ENCODE peak calls at places on chromosomes 1 and 21, in six cellular contexts. C is HCT116, Q is HepG2, Y is H1, Z is K562, F is GM12878. X is an unnamed sample.

GRCh38 chr1:48036693-48037386 is 39.7 kb upstream of the TRABD2B start:
- DNase-seq in C (no peak), Q (no peak), Y (no peak), Z (no peak), F (no peak), X (no peak)

GRCh38 chr1:207903767-207904166 is 7.2 kb downstream of the CD34 start:
- DNase-seq in C (no peak), Q (no peak), Y (no peak), Z (no peak), F (no peak), X (no peak)

GRCh38 chr1:234963180-234963903 is 165.3 kb downstream of the TOMM20 start:
- DNase-seq in C (no peak), Q (peak), Y (no peak), Z (peak), F (peak), X (no peak)

GRCh38 chr1:194174528-194174927 is 988.1 kb upstream of the B3GALT2 start:
- DNase-seq in C (no peak), Q (no peak), Y (no peak), Z (no peak), F (no peak), X (peak)

GRCh38 chr1:159071970-159072582 is 4.5 kb downstream of the AIM2 start:
- DNase-seq in C (peak), Q (peak), Y (no peak), Z (peak), F (no peak), X (peak)

GRCh38 chr1:149997585-149998262 is 12.8 kb downstream of the OTUD7B start:
- DNase-seq in C (no peak), Q (no peak), Y (no peak), Z (no peak), F (peak), X (no peak)

GRCh38 chr1:108038837-108039236 is 73.9 kb upstream of the VAV3 start:
- DNase-seq in C (no peak), Q (no peak), Y (no peak), Z (no peak), F (no peak), X (no peak)

GRCh38 chr1:208381481-208381880 is 137.3 kb upstream of the PLXNA2 start:
- DNase-seq in C (no peak), Q (no peak), Y (no peak), Z (no peak), F (no peak), X (no peak)

GRCh38 chr1:201397675-201398074 is 1.4 kb downstream of the LAD1 start:
- DNase-seq in C (no peak), Q (peak), Y (no peak), Z (no peak), F (no peak), X (no peak)

GRCh38 chr1:226872455-226872854 is 2.0 kb downstream of the PSEN2 start:
- DNase-seq in C (no peak), Q (peak), Y (no peak), Z (no peak), F (no peak), X (no peak)

GRCh38 chr1:98906761-98907301 is 97.8 kb downstream of the PLPPR5 start:
- DNase-seq in C (no peak), Q (no peak), Y (no peak), Z (no peak), F (no peak), X (no peak)

GRCh38 chr1:39272027-39272790 is 67.7 kb downstream of the MACF1 start:
- DNase-seq in C (no peak), Q (peak), Y (no peak), Z (peak), F (peak), X (no peak)

GRCh38 chr1:199855580-199855979 is 171.9 kb upstream of the NR5A2 start:
- DNase-seq in C (peak), Q (no peak), Y (no peak), Z (no peak), F (no peak), X (no peak)

GRCh38 chr1:119160851-119161250 is 20.4 kb upstream of the WARS2 start:
- DNase-seq in C (no peak), Q (no peak), Y (no peak), Z (peak), F (no peak), X (no peak)

GRCh38 chr1:21663251-21663950 is 5.8 kb downstream of the RAP1GAP start:
- DNase-seq in C (no peak), Q (no peak), Y (no peak), Z (no peak), F (no peak), X (no peak)

GRCh38 chr1:247173431-247173830 is 1.6 kb upstream of the ZNF124 start:
- DNase-seq in C (no peak), Q (no peak), Y (no peak), Z (no peak), F (no peak), X (no peak)

DNA sequence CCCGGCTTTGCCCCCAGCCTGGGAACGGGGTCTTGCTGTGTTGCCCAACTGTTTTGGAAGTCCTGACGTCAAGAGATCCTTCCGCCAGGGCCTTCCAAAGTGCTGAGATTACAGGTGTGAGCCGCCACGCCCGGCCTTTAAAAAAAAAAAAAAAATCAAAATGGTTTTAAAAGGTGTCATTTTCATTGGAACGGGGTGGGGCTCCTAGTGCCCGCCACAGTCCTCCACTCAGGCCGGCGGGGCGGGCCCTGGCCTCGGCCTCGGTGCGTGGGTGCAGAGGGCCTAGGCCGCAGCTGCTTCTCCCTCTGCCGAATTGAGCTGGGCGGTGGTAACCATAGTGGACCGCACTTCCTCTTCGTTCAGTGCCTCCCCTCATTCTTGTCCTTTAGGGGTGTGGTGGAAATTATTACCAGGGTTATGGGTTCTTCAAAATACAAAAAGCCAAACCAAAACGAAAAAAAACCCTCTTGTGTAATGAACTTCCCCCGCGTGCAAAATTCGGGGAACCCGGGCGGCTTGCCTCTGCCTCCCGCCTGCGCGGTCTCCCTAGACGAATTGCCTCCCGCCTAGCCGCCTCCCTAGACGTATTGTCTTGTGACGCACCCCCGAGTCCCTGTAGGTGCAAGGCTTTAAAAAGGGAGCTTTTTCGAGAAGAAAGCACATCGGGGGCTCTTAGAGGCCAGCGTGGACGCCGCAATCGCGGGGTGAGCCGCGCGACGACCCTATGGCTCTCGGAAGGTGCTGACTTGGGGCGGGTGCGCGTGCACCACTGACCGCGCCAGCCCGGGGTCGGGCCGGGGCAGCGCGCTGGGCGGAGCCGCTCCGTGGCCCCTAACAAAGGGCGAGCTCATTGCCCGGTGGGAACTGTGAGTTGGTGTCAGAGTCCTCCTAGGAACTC is 10.5 kb upstream of the SPEN start:
- DNase-seq in C (no peak), Q (no peak), Y (peak), Z (no peak), F (no peak), X (no peak)
- H3K4me3 ChIP-seq in C (peak), Q (peak), Y (no peak), Z (peak), F (peak), X (no peak)

DNA sequence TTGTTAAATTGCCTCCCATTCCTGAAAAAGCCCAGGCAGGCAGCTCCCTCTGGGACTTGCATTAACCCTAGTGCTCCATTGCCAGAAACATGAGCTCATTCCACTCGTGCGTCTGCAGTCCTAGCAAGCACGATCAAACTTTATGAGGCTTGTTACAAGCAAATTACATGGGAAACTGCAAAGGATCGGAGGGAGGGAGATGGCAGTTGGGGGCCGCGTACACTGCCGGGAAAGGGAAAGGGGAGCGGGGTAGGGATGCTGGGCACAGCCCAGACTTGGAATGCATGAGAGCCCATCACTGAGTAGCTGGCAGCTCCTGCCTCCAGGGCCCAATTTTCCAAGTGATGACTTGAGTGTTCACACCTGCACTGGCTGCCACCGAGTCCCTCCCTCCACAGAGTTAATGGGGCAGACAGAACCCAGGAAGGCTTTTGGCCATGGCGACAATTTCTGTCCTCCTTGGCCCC is 169.9 kb downstream of the BRINP2 start:
- DNase-seq in C (no peak), Q (no peak), Y (no peak), Z (no peak), F (no peak), X (no peak)
- TF ChIP-seq ZNF274 in C (no peak), Q (no peak), Y (no peak), Z (no peak), F (no peak), X (no peak)

GRCh38 chr21:38768385-38769071 is 37.2 kb upstream of the ETS2 start:
- DNase-seq in C (no peak), Q (no peak), Y (no peak), Z (peak), F (no peak), X (no peak)
- TF ChIP-seq YY1 in C (no peak), Q (no peak), Y (no peak), Z (no peak), F (no peak), X (no peak)

DNA sequence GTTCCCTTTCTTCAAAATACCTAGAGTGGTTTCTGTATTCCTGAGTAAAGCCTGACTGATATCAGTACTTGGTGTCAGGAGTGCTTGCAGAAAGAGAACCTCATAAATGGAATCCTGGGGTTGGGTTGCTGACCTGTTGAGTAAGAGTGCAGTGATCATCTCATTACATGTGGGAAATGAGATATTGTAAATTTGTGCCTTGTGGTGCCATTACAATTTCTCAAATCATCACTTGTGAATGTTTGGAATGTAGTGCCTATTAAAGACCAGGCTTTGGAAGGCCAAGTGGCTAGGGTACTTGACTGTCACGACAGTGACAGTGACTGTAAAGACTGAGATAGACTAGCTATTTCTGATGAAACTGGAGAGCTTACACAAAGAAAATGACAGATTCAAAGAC is 176.7 kb upstream of the CTTNBP2NL start:
- DNase-seq in C (no peak), Q (no peak), Y (no peak), Z (no peak), F (no peak), X (no peak)
- H3K4me3 ChIP-seq in C (no peak), Q (no peak), Y (no peak), Z (no peak), F (no peak), X (no peak)

GRCh38 chr1:109722920-109723319 is 10.9 kb downstream of the GSTM5 start:
- DNase-seq in C (no peak), Q (no peak), Y (no peak), Z (no peak), F (no peak), X (no peak)

GRCh38 chr1:109719337-109719837 is 7.3 kb downstream of the GSTM5 start:
- DNase-seq in C (no peak), Q (no peak), Y (no peak), Z (no peak), F (peak), X (no peak)

GRCh38 chr1:109723351-109723750 is 11.3 kb downstream of the GSTM5 start:
- DNase-seq in C (no peak), Q (peak), Y (no peak), Z (no peak), F (no peak), X (no peak)

GRCh38 chr1:109721971-109722370 is 9.9 kb downstream of the GSTM5 start:
- DNase-seq in C (no peak), Q (no peak), Y (no peak), Z (no peak), F (no peak), X (no peak)

GRCh38 chr1:109721046-109721445 is 9.0 kb downstream of the GSTM5 start:
- DNase-seq in C (no peak), Q (no peak), Y (no peak), Z (no peak), F (no peak), X (no peak)
- TF ChIP-seq ZNF274 in C (no peak), Q (no peak), Y (no peak), Z (no peak), F (no peak), X (no peak)

GRCh38 chr1:85393490-85393889 is 71.5 kb downstream of the DDAH1 start:
- DNase-seq in C (no peak), Q (no peak), Y (no peak), Z (no peak), F (no peak), X (peak)

GRCh38 chr1:85398391-85399064 is 66.4 kb downstream of the DDAH1 start:
- DNase-seq in C (no peak), Q (no peak), Y (no peak), Z (no peak), F (no peak), X (no peak)

GRCh38 chr1:85397490-85398044 is 67.4 kb downstream of the DDAH1 start:
- DNase-seq in C (no peak), Q (no peak), Y (no peak), Z (no peak), F (no peak), X (no peak)

GRCh38 chr1:85396194-85396593 is 68.8 kb downstream of the DDAH1 start:
- DNase-seq in C (no peak), Q (no peak), Y (no peak), Z (no peak), F (no peak), X (no peak)

DNA sequence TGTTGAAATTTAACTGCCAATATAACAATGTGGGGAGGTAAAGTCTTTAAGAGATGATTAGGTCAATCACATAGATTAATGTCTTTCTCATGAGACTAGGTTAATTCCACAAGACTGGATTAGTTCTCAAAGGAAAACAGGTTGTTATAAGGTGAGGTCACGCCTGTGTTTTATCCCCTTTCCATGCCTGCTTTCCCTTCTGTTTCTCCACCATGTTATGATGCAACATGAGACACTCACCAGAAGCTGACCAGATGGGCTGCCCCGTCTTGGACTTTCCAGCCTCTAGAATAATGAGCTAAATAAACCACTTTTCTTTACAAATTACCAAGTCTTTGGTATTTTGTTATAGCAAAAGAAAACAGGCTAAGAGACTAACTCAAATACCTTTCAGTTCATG is 70.8 kb downstream of the DDAH1 start:
- DNase-seq in C (no peak), Q (no peak), Y (no peak), Z (no peak), F (no peak), X (no peak)
- TF ChIP-seq YY1 in C (no peak), Q (no peak), Y (no peak), Z (no peak), F (no peak), X (no peak)

DNA sequence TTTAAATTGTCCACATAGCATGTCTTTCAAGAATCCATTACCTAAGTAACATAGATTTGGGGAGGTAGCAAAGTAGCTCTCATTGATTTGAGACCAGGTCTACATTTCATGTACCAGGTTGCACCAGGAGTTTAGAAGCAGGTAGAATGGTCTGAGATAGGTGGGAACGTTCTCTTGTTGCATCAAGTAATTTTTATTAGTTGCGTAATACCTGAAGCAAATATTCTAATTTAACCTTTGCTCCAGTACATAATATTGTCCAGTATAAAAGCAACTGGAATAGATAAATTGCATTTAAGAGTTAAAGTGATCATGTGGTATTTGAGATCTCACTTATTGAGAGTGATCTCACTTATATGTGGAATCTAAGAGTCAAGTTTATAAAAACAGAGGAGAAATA is 597.1 kb upstream of the PRMT6 start:
- DNase-seq in C (no peak), Q (no peak), Y (no peak), Z (no peak), F (no peak), X (no peak)
- H3K4me3 ChIP-seq in C (no peak), Q (no peak), Y (no peak), Z (no peak), F (no peak), X (no peak)

GRCh38 chr1:92922378-92923035 is 38.8 kb downstream of the DIPK1A start:
- DNase-seq in C (no peak), Q (no peak), Y (no peak), Z (no peak), F (no peak), X (no peak)
- TF ChIP-seq ZNF274 in C (no peak), Q (no peak), Y (no peak), Z (no peak), F (no peak), X (no peak)

GRCh38 chr1:236862615-236863211 is 67.6 kb downstream of the MTR start:
- DNase-seq in C (no peak), Q (peak), Y (no peak), Z (no peak), F (no peak), X (no peak)
- TF ChIP-seq YY1 in C (no peak), Q (no peak), Y (no peak), Z (no peak), F (no peak), X (no peak)